ENCODE peak calls at places on chromosomes 6 and 20, in five cellular contexts. One of them, this sample, is unnamed.

GRCh38 chr6:14721103-14721758 is 524.6 kb upstream of the JARID2 start:
- DNase-seq in brain microvascular endothelial cell: no peak
- DNase-seq in HCT116: no peak
- DNase-seq in aorta: no peak
- DNase-seq in hepatocyte: peak
- DNase-seq in this sample: no peak

GRCh38 chr6:160733045-160733646 is 31.1 kb downstream of the PLG start:
- DNase-seq in brain microvascular endothelial cell: peak
- DNase-seq in HCT116: peak
- DNase-seq in aorta: no peak
- DNase-seq in hepatocyte: peak
- DNase-seq in this sample: peak

GRCh38 chr6:25333471-25333870 is 54.3 kb downstream of the CARMIL1 start:
- DNase-seq in brain microvascular endothelial cell: no peak
- DNase-seq in HCT116: no peak
- DNase-seq in aorta: no peak
- DNase-seq in hepatocyte: no peak
- DNase-seq in this sample: no peak

GRCh38 chr6:46437671-46438221 is 53.5 kb downstream of the RCAN2 start:
- DNase-seq in brain microvascular endothelial cell: no peak
- DNase-seq in HCT116: no peak
- DNase-seq in aorta: no peak
- DNase-seq in hepatocyte: no peak
- DNase-seq in this sample: no peak

GRCh38 chr20:8994045-8994444 is 74.8 kb upstream of the PLCB4 start:
- DNase-seq in brain microvascular endothelial cell: no peak
- DNase-seq in HCT116: no peak
- DNase-seq in aorta: no peak
- DNase-seq in hepatocyte: no peak
- DNase-seq in this sample: no peak

GRCh38 chr6:7545509-7546369 is 4.3 kb downstream of the DSP start:
- DNase-seq in brain microvascular endothelial cell: peak
- DNase-seq in HCT116: no peak
- DNase-seq in aorta: no peak
- DNase-seq in hepatocyte: peak
- DNase-seq in this sample: no peak

GRCh38 chr6:79133173-79133572 is 55.1 kb upstream of the PHIP start:
- DNase-seq in brain microvascular endothelial cell: no peak
- DNase-seq in HCT116: no peak
- DNase-seq in aorta: no peak
- DNase-seq in hepatocyte: no peak
- DNase-seq in this sample: no peak

GRCh38 chr6:90364846-90365401 is 68.3 kb upstream of the BACH2 start:
- DNase-seq in brain microvascular endothelial cell: no peak
- DNase-seq in HCT116: no peak
- DNase-seq in aorta: no peak
- DNase-seq in hepatocyte: no peak
- DNase-seq in this sample: no peak

GRCh38 chr6:38146021-38146657 is 326.6 kb downstream of the ZFAND3 start:
- DNase-seq in brain microvascular endothelial cell: no peak
- DNase-seq in HCT116: no peak
- DNase-seq in aorta: no peak
- DNase-seq in hepatocyte: no peak
- DNase-seq in this sample: no peak

GRCh38 chr20:31394900-31395299 is 4.5 kb upstream of the DEFB119 start:
- DNase-seq in brain microvascular endothelial cell: no peak
- DNase-seq in HCT116: no peak
- DNase-seq in aorta: no peak
- DNase-seq in hepatocyte: no peak
- DNase-seq in this sample: no peak

GRCh38 chr6:29509239-29509638 is 21.5 kb upstream of the MAS1L start:
- DNase-seq in brain microvascular endothelial cell: no peak
- DNase-seq in HCT116: no peak
- DNase-seq in aorta: no peak
- DNase-seq in hepatocyte: no peak
- DNase-seq in this sample: no peak

GRCh38 chr6:105981002-105981887 is 104.9 kb upstream of the PRDM1 start:
- DNase-seq in brain microvascular endothelial cell: no peak
- DNase-seq in HCT116: no peak
- DNase-seq in aorta: peak
- DNase-seq in hepatocyte: no peak
- DNase-seq in this sample: no peak

GRCh38 chr6:41466437-41466990 is 79.7 kb upstream of the FOXP4 start:
- DNase-seq in brain microvascular endothelial cell: no peak
- DNase-seq in HCT116: no peak
- DNase-seq in aorta: no peak
- DNase-seq in hepatocyte: no peak
- DNase-seq in this sample: no peak

GRCh38 chr6:35469711-35470662 is 1.8 kb downstream of the RPL10A start:
- DNase-seq in brain microvascular endothelial cell: no peak
- DNase-seq in HCT116: no peak
- DNase-seq in aorta: no peak
- DNase-seq in hepatocyte: no peak
- DNase-seq in this sample: no peak

DNA sequence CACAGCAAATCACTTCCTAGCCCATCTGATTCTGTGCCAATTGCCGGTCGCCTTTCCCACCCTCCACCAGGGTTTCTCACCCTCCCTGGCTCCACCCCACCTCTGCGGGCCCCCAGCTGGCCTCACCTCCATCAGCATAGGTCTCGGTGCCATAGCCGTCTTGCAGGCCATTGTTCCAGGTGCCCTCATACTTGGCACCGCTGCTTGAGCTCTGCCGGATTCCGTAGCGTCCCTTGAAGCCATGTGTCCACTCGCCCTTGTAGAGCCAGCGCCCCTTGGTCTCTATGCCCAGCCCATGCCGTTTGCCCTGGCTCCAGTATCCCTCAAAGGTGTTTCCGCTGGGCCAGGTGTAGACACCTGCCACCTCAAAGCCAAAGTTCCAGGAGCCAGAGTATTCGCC is 787 bp downstream of the JPH2 start:
- DNase-seq in brain microvascular endothelial cell: no peak
- DNase-seq in HCT116: no peak
- DNase-seq in aorta: peak
- DNase-seq in hepatocyte: no peak
- DNase-seq in this sample: no peak
- H3K4me3 ChIP-seq in brain microvascular endothelial cell: no peak
- H3K4me3 ChIP-seq in HCT116: no peak
- H3K4me3 ChIP-seq in aorta: peak
- H3K4me3 ChIP-seq in hepatocyte: no peak
- H3K4me3 ChIP-seq in this sample: peak

DNA sequence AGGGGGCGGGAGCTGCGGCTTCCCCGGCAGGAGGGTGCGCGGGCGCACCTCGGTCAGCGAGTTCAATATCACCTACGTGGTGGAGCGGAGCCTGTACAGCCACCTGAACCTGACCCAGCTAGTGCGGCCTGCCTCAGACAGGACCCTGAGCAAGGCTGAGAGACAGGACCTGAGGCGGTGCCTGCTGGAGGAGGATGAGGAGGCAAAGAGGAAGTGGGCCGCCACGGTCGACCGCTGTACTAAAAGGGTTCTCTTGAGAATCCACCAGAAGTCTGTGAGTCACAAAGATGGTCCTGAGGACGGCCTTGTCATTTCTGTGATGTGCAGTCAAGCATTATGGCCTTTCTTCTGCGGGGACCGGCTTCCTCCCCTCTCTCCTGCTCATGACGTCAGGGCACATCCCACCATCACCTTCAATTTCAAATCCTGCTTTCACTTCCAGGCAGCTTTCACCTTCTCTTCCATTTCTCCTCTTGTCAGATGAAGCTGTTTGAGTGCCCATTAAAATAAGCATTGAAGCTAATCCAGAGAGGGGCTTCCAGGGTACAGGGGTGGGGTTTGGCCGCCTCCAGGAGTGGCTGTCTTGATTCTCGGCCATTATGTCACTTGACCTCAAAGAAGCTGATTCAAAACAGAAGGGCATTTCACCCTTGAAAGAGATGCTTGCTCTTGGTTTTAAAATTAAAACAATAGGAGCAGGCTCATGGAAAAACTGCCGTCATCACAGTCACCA is 177.6 kb downstream of the SASH1 start:
- DNase-seq in brain microvascular endothelial cell: no peak
- DNase-seq in HCT116: no peak
- DNase-seq in aorta: no peak
- DNase-seq in hepatocyte: no peak
- DNase-seq in this sample: no peak
- H3K4me3 ChIP-seq in brain microvascular endothelial cell: no peak
- H3K4me3 ChIP-seq in HCT116: no peak
- H3K4me3 ChIP-seq in aorta: no peak
- H3K4me3 ChIP-seq in hepatocyte: no peak
- H3K4me3 ChIP-seq in this sample: no peak

DNA sequence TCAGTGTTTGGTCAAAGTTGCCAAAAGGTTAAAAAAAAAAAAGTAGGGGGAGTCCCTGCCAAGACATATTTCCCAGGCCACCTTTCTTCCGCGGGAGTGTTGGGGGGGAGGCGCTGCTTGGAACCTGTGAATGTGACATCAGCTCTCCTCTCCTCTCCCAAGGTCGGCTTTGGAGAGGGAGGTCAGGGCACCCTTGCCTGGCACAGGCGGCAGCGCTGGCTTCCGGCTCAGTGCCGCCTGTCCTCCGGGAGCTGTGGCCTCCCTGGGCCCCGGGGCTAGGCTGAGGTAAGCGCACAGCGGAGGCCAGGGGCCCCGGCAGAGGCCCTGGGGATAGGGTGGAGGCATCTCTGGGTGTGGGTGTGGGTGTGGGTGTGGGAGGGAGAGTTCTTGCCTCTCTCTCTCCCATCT is 1.9 kb upstream of the EDN1 start:
- DNase-seq in brain microvascular endothelial cell: no peak
- DNase-seq in HCT116: no peak
- DNase-seq in aorta: no peak
- DNase-seq in hepatocyte: no peak
- DNase-seq in this sample: no peak
- H3K4me3 ChIP-seq in brain microvascular endothelial cell: no peak
- H3K4me3 ChIP-seq in HCT116: peak
- H3K4me3 ChIP-seq in aorta: no peak
- H3K4me3 ChIP-seq in hepatocyte: no peak
- H3K4me3 ChIP-seq in this sample: no peak

GRCh38 chr6:148509152-148509571 is 166.5 kb downstream of the SASH1 start:
- DNase-seq in brain microvascular endothelial cell: no peak
- DNase-seq in HCT116: no peak
- DNase-seq in aorta: no peak
- DNase-seq in hepatocyte: no peak
- DNase-seq in this sample: no peak

GRCh38 chr6:148513145-148514071 is 170.8 kb downstream of the SASH1 start:
- DNase-seq in brain microvascular endothelial cell: no peak
- DNase-seq in HCT116: no peak
- DNase-seq in aorta: no peak
- DNase-seq in hepatocyte: no peak
- DNase-seq in this sample: no peak

GRCh38 chr6:148509789-148510581 is 167.3 kb downstream of the SASH1 start:
- DNase-seq in brain microvascular endothelial cell: peak
- DNase-seq in HCT116: no peak
- DNase-seq in aorta: peak
- DNase-seq in hepatocyte: peak
- DNase-seq in this sample: no peak

GRCh38 chr6:148507774-148508173 is 165.1 kb downstream of the SASH1 start:
- DNase-seq in brain microvascular endothelial cell: no peak
- DNase-seq in HCT116: no peak
- DNase-seq in aorta: no peak
- DNase-seq in hepatocyte: no peak
- DNase-seq in this sample: no peak

GRCh38 chr6:148508401-148509151 is 165.9 kb downstream of the SASH1 start:
- DNase-seq in brain microvascular endothelial cell: no peak
- DNase-seq in HCT116: no peak
- DNase-seq in aorta: no peak
- DNase-seq in hepatocyte: peak
- DNase-seq in this sample: no peak
- H3K4me3 ChIP-seq in brain microvascular endothelial cell: peak
- H3K4me3 ChIP-seq in HCT116: no peak
- H3K4me3 ChIP-seq in aorta: peak
- H3K4me3 ChIP-seq in hepatocyte: peak
- H3K4me3 ChIP-seq in this sample: no peak